ENCODE peak calls at places on chromosomes 12 and 14, in eight cellular contexts. One of them, this sample, is unnamed.

GRCh38 chr12:64796205-64796845 is 28.1 kb upstream of the TBC1D30 start:
- DNase-seq in ureter: peak; percentile 75
- DNase-seq in MCF 10A: peak; percentile 92
- DNase-seq in Calu3: peak; percentile 88
- DNase-seq in kidney tubule cell: peak; percentile 92
- DNase-seq in NCI-H69: peak; percentile 81
- DNase-seq in AG09309: peak; percentile 81
- DNase-seq in HS-5: peak; percentile 80
- DNase-seq in this sample: peak; percentile 95

GRCh38 chr14:30108975-30109700 is 181.5 kb upstream of the PRKD1 start:
- DNase-seq in kidney tubule cell: no peak
- DNase-seq in AG09309: no peak
- DNase-seq in Calu3: no peak
- DNase-seq in NCI-H69: no peak
- DNase-seq in HS-5: no peak
- DNase-seq in ureter: no peak
- DNase-seq in MCF 10A: no peak
- DNase-seq in this sample: no peak

GRCh38 chr12:56338643-56339422 is at the start of gene IL23A:
- DNase-seq in AG09309: no peak
- DNase-seq in MCF 10A: peak; percentile 33
- DNase-seq in Calu3: peak; percentile 66
- DNase-seq in HS-5: no peak
- DNase-seq in NCI-H69: peak; percentile 85
- DNase-seq in kidney tubule cell: peak; percentile 98
- DNase-seq in ureter: no peak
- DNase-seq in this sample: no peak

GRCh38 chr12:62730649-62731377 is 204.1 kb downstream of the PPM1H start:
- DNase-seq in HS-5: no peak
- DNase-seq in AG09309: peak; percentile 84
- DNase-seq in MCF 10A: peak; percentile 22
- DNase-seq in kidney tubule cell: peak; percentile 79
- DNase-seq in Calu3: no peak
- DNase-seq in NCI-H69: no peak
- DNase-seq in ureter: no peak
- DNase-seq in this sample: peak; percentile 53

GRCh38 chr12:54678131-54678530 is 30.0 kb upstream of the DCD start:
- DNase-seq in MCF 10A: no peak
- DNase-seq in ureter: no peak
- DNase-seq in Calu3: no peak
- DNase-seq in NCI-H69: no peak
- DNase-seq in kidney tubule cell: no peak
- DNase-seq in HS-5: no peak
- DNase-seq in AG09309: no peak
- DNase-seq in this sample: no peak

GRCh38 chr14:20417250-20418186 is 4.2 kb upstream of the TEP1 start:
- DNase-seq in ureter: no peak
- DNase-seq in kidney tubule cell: no peak
- DNase-seq in NCI-H69: peak; percentile 80
- DNase-seq in HS-5: no peak
- DNase-seq in Calu3: no peak
- DNase-seq in AG09309: no peak
- DNase-seq in MCF 10A: no peak
- DNase-seq in this sample: no peak

GRCh38 chr14:75578786-75579781 is 664 bp downstream of the FLVCR2 start:
- DNase-seq in Calu3: peak; percentile 14
- DNase-seq in AG09309: no peak
- DNase-seq in NCI-H69: peak; percentile 54
- DNase-seq in ureter: no peak
- DNase-seq in kidney tubule cell: peak; percentile 54
- DNase-seq in MCF 10A: no peak
- DNase-seq in HS-5: no peak
- DNase-seq in this sample: peak; percentile 50

GRCh38 chr12:11273449-11273848 is 3.9 kb upstream of the PRB3 start:
- DNase-seq in AG09309: no peak
- DNase-seq in kidney tubule cell: no peak
- DNase-seq in Calu3: no peak
- DNase-seq in ureter: no peak
- DNase-seq in NCI-H69: no peak
- DNase-seq in MCF 10A: no peak
- DNase-seq in HS-5: no peak
- DNase-seq in this sample: no peak

GRCh38 chr14:31930493-31931225 is 146.4 kb upstream of the ARHGAP5 start:
- DNase-seq in Calu3: no peak
- DNase-seq in HS-5: no peak
- DNase-seq in ureter: no peak
- DNase-seq in MCF 10A: no peak
- DNase-seq in kidney tubule cell: peak; percentile 95
- DNase-seq in AG09309: no peak
- DNase-seq in NCI-H69: peak; percentile 24
- DNase-seq in this sample: peak; percentile 17

GRCh38 chr12:118880745-118881144 is 100.6 kb upstream of the SRRM4 start:
- DNase-seq in kidney tubule cell: no peak
- DNase-seq in Calu3: no peak
- DNase-seq in ureter: no peak
- DNase-seq in AG09309: no peak
- DNase-seq in NCI-H69: no peak
- DNase-seq in MCF 10A: no peak
- DNase-seq in HS-5: no peak
- DNase-seq in this sample: no peak

GRCh38 chr14:23132970-23133369 is 13.9 kb upstream of the CEBPE start:
- DNase-seq in kidney tubule cell: no peak
- DNase-seq in MCF 10A: no peak
- DNase-seq in ureter: no peak
- DNase-seq in NCI-H69: no peak
- DNase-seq in Calu3: no peak
- DNase-seq in AG09309: no peak
- DNase-seq in HS-5: no peak
- DNase-seq in this sample: no peak

GRCh38 chr14:82504894-82505293 is 971.2 kb upstream of the SEL1L start:
- DNase-seq in MCF 10A: no peak
- DNase-seq in AG09309: no peak
- DNase-seq in HS-5: no peak
- DNase-seq in Calu3: no peak
- DNase-seq in kidney tubule cell: no peak
- DNase-seq in ureter: no peak
- DNase-seq in NCI-H69: no peak
- DNase-seq in this sample: no peak

GRCh38 chr14:24076302-24076601 is 4.9 kb downstream of the CPNE6 start:
- DNase-seq in HS-5: no peak
- DNase-seq in NCI-H69: no peak
- DNase-seq in MCF 10A: no peak
- DNase-seq in ureter: no peak
- DNase-seq in AG09309: no peak
- DNase-seq in Calu3: no peak
- DNase-seq in kidney tubule cell: no peak
- DNase-seq in this sample: no peak

GRCh38 chr14:51547260-51547659 is 104.5 kb upstream of the FRMD6 start:
- DNase-seq in HS-5: peak; percentile 98
- DNase-seq in ureter: peak; percentile 64
- DNase-seq in Calu3: peak; percentile 25
- DNase-seq in NCI-H69: peak; percentile 75
- DNase-seq in MCF 10A: peak; percentile 99
- DNase-seq in kidney tubule cell: peak; percentile 98
- DNase-seq in AG09309: peak; percentile 97
- DNase-seq in this sample: peak; percentile 99

GRCh38 chr12:13250416-13250815 is 53.9 kb downstream of the EMP1 start:
- DNase-seq in AG09309: no peak
- DNase-seq in NCI-H69: no peak
- DNase-seq in MCF 10A: peak; percentile 13
- DNase-seq in kidney tubule cell: peak; percentile 93
- DNase-seq in ureter: no peak
- DNase-seq in HS-5: peak; percentile 58
- DNase-seq in Calu3: peak; percentile 13
- DNase-seq in this sample: peak; percentile 55

GRCh38 chr12:67512061-67512460 is 136.5 kb upstream of the DYRK2 start:
- DNase-seq in NCI-H69: no peak
- DNase-seq in kidney tubule cell: peak; percentile 17
- DNase-seq in MCF 10A: peak; percentile 31
- DNase-seq in AG09309: no peak
- DNase-seq in HS-5: no peak
- DNase-seq in Calu3: no peak
- DNase-seq in ureter: no peak
- DNase-seq in this sample: no peak

GRCh38 chr12:56684745-56685369 is 3.2 kb downstream of the PTGES3 start:
- DNase-seq in AG09309: no peak
- DNase-seq in HS-5: no peak
- DNase-seq in ureter: no peak
- DNase-seq in Calu3: no peak
- DNase-seq in MCF 10A: peak; percentile 24
- DNase-seq in NCI-H69: no peak
- DNase-seq in kidney tubule cell: peak; percentile 28
- DNase-seq in this sample: no peak

GRCh38 chr12:47686645-47687240 is 19.1 kb downstream of the RPAP3 start:
- DNase-seq in ureter: no peak
- DNase-seq in HS-5: no peak
- DNase-seq in MCF 10A: peak; percentile 44
- DNase-seq in AG09309: peak; percentile 27
- DNase-seq in kidney tubule cell: peak; percentile 49
- DNase-seq in NCI-H69: peak; percentile 64
- DNase-seq in Calu3: peak; percentile 10
- DNase-seq in this sample: peak; percentile 74

This sample was measured in fibroblast of pulmonary artery.